ENCODE peak calls at places on chromosomes 7 and 10, in eight cellular contexts. O, P, I, Q, K, F, X and Y are unnamed samples.

GRCh38 chr10:42874713-42875387 is 92.3 kb downstream of the BMS1 start:
- DNase-seq in O (no peak), Q (no peak), F (no peak), I (no peak), X (no peak), P (no peak), K (no peak), Y (no peak)

GRCh38 chr10:99775850-99776249 is 6.6 kb upstream of the ABCC2 start:
- DNase-seq in P (no peak), Q (no peak), F (peak), I (no peak), O (no peak), K (peak), X (no peak), Y (no peak)

GRCh38 chr7:131747625-131748024 is 191.2 kb upstream of the PODXL start:
- DNase-seq in O (no peak), I (peak), K (no peak), Q (no peak), P (no peak), X (peak), F (no peak), Y (no peak)

GRCh38 chr10:21993360-21994001 is 10.0 kb downstream of the DNAJC1 start:
- DNase-seq in F (no peak), I (no peak), X (no peak), O (no peak), Q (no peak), P (no peak), K (peak), Y (no peak)

GRCh38 chr10:17435187-17435586 is 19.2 kb downstream of the ST8SIA6 start:
- DNase-seq in F (no peak), P (no peak), X (no peak), I (no peak), K (no peak), O (no peak), Q (no peak), Y (no peak)

GRCh38 chr7:27115161-27116018 is 12.9 kb upstream of the HOXA2 start:
- DNase-seq in O (no peak), I (no peak), X (no peak), P (no peak), Q (no peak), K (peak), F (no peak), Y (peak)

GRCh38 chr7:100630066-100630465 is 11.3 kb downstream of the TFR2 start:
- DNase-seq in X (no peak), I (no peak), F (no peak), Q (no peak), O (no peak), K (no peak), P (no peak), Y (no peak)

GRCh38 chr7:73999664-74000420 is 28.1 kb upstream of the ELN start:
- DNase-seq in O (no peak), I (no peak), K (peak), X (no peak), F (peak), Q (no peak), P (no peak), Y (no peak)

GRCh38 chr10:51063659-51064535 is 10.4 kb upstream of the PRKG1 start:
- DNase-seq in Q (no peak), F (no peak), I (no peak), K (peak), X (no peak), O (no peak), P (no peak), Y (no peak)

GRCh38 chr7:41133700-41134099 is 569.2 kb downstream of the INHBA start:
- DNase-seq in P (no peak), Q (no peak), X (no peak), O (no peak), F (no peak), K (no peak), I (no peak), Y (no peak)

GRCh38 chr7:70505886-70506285 is 626.1 kb upstream of the GALNT17 start:
- DNase-seq in F (no peak), Q (no peak), X (no peak), O (no peak), K (no peak), P (no peak), I (no peak), Y (no peak)

GRCh38 chr7:76149847-76150691 is 51.6 kb upstream of the SRRM3 start:
- DNase-seq in Q (no peak), O (no peak), K (no peak), I (no peak), X (peak), F (no peak), P (no peak), Y (no peak)

GRCh38 chr10:30124706-30125105 is 65.3 kb upstream of the JCAD start:
- DNase-seq in F (no peak), Q (no peak), K (no peak), X (no peak), I (no peak), P (no peak), O (no peak), Y (no peak)

GRCh38 chr10:122847782-122848604 is 2.3 kb upstream of the CUZD1 start:
- DNase-seq in O (no peak), I (no peak), Q (no peak), X (no peak), P (no peak), K (no peak), F (no peak), Y (no peak)

GRCh38 chr10:72449842-72450495 is 95.2 kb upstream of the DNAJB12 start:
- DNase-seq in F (no peak), Q (no peak), X (no peak), K (no peak), P (no peak), I (no peak), O (no peak), Y (no peak)

GRCh38 chr7:38177621-38178003 is 433 bp upstream of the STARD3NL start:
- DNase-seq in I (no peak), P (no peak), O (no peak), X (no peak), Q (no peak), K (no peak), F (no peak), Y (no peak)

GRCh38 chr10:8051109-8051781 is 3.2 kb upstream of the GATA3 start:
- DNase-seq in Q (no peak), X (no peak), I (no peak), P (no peak), F (no peak), K (no peak), O (no peak), Y (no peak)

GRCh38 chr7:28005848-28006233 is 174.8 kb downstream of the JAZF1 start:
- DNase-seq in P (no peak), I (no peak), X (no peak), K (no peak), F (no peak), Q (no peak), O (no peak), Y (no peak)

GRCh38 chr7:157018997-157019591 is 8.6 kb upstream of the MNX1 start:
- DNase-seq in K (no peak), F (no peak), I (peak), O (no peak), X (no peak), P (no peak), Q (no peak), Y (no peak)

GRCh38 chr7:75024922-75025321 is 48.7 kb downstream of the RCC1L start:
- DNase-seq in K (no peak), F (no peak), Q (no peak), X (no peak), I (no peak), P (no peak), O (no peak), Y (no peak)

GRCh38 chr7:29564455-29565185 is 985 bp downstream of the PRR15 start:
- DNase-seq in K (peak), O (no peak), P (no peak), X (no peak), I (peak), Q (peak), F (peak), Y (peak)

GRCh38 chr7:148337995-148338747 is 252.4 kb upstream of the C7orf33 start:
- DNase-seq in P (no peak), Q (no peak), K (no peak), X (no peak), F (no peak), O (no peak), I (no peak), Y (no peak)

GRCh38 chr7:111741811-111742240 is 179.5 kb upstream of the IMMP2L start:
- DNase-seq in I (peak), P (peak), O (peak), X (peak), F (no peak), Q (peak), K (peak), Y (peak)

GRCh38 chr7:16989883-16990413 is 108.2 kb upstream of the AGR3 start:
- DNase-seq in X (peak), I (no peak), Q (no peak), K (peak), O (no peak), F (no peak), P (no peak), Y (no peak)

GRCh38 chr7:66629222-66629658 is 559 bp downstream of the KCTD7 start:
- DNase-seq in K (no peak), P (no peak), Q (no peak), I (no peak), X (no peak), O (no peak), F (no peak), Y (peak)

GRCh38 chr7:131538791-131539179 is 17.6 kb downstream of the PODXL start:
- DNase-seq in O (no peak), I (no peak), K (no peak), X (no peak), P (no peak), F (no peak), Q (no peak), Y (no peak)

GRCh38 chr10:93065675-93066543 is 5.3 kb downstream of the CYP26C1 start:
- DNase-seq in F (no peak), I (peak), K (no peak), Q (no peak), P (no peak), O (no peak), X (no peak), Y (no peak)

GRCh38 chr10:132477066-132477397 is 60.6 kb upstream of the INPP5A start:
- DNase-seq in O (no peak), P (no peak), F (no peak), K (no peak), I (no peak), X (no peak), Q (no peak), Y (no peak)

GRCh38 chr7:123273185-123273584 is 73.4 kb upstream of the SLC13A1 start:
- DNase-seq in F (no peak), O (no peak), P (no peak), Q (no peak), I (no peak), K (no peak), X (no peak), Y (no peak)